ENCODE peak calls at places on chromosome 3, in nine cellular contexts. Y, T, O, I, N, F, M, B and Q are unnamed samples.
A peak's percentile ranks its signal among the peaks of the same experiment; 100 is the strongest.

GRCh38 chr3:128727996-128728395 is 2.0 kb downstream of the RAB7A start:
- DNase-seq in Y (peak; percentile 4), T (no peak), O (no peak), I (no peak), N (no peak), F (peak; percentile 50), M (no peak), B (no peak), Q (no peak)

GRCh38 chr3:133404925-133405324 is 5.1 kb downstream of the BFSP2 start:
- DNase-seq in Y (no peak), T (no peak), O (no peak), I (no peak), N (no peak), F (no peak), M (no peak), B (no peak), Q (no peak)

GRCh38 chr3:106130384-106131084 is 261.7 kb upstream of the CBLB start:
- DNase-seq in Y (peak; percentile 43), T (no peak), O (no peak), I (peak; percentile 91), N (no peak), F (peak; percentile 52), M (no peak), B (no peak), Q (no peak)

GRCh38 chr3:58214484-58215316 is 3.9 kb upstream of the DNASE1L3 start:
- DNase-seq in Y (no peak), T (no peak), O (no peak), I (no peak), N (no peak), F (peak; percentile 99), M (peak; percentile 96), B (no peak), Q (no peak)

GRCh38 chr3:133384331-133385027 is 15.4 kb upstream of the BFSP2 start:
- DNase-seq in Y (peak; percentile 29), T (peak; percentile 63), O (peak; percentile 64), I (peak; percentile 65), N (peak; percentile 64), F (peak; percentile 66), M (no peak), B (no peak), Q (peak; percentile 76)

GRCh38 chr3:125083776-125084175 is 28.0 kb upstream of the HEG1 start:
- DNase-seq in Y (peak; percentile 52), T (no peak), O (no peak), I (no peak), N (no peak), F (peak; percentile 18), M (no peak), B (no peak), Q (no peak)

GRCh38 chr3:182067423-182067822 is 355.7 kb downstream of the SOX2 start:
- DNase-seq in Y (no peak), T (no peak), O (no peak), I (no peak), N (no peak), F (no peak), M (no peak), B (no peak), Q (no peak)

GRCh38 chr3:17258823-17259436 is 374.2 kb downstream of the PLCL2 start:
- DNase-seq in Y (peak; percentile 21), T (peak; percentile 3), O (no peak), I (peak; percentile 52), N (peak; percentile 51), F (peak; percentile 42), M (no peak), B (no peak), Q (peak; percentile 4)

GRCh38 chr3:60585918-60586317 is 665.3 kb downstream of the FHIT start:
- DNase-seq in Y (no peak), T (no peak), O (no peak), I (no peak), N (no peak), F (no peak), M (no peak), B (no peak), Q (no peak)

GRCh38 chr3:127666684-127667083 is 6.1 kb upstream of the ABTB1 start:
- DNase-seq in Y (no peak), T (no peak), O (no peak), I (no peak), N (no peak), F (no peak), M (no peak), B (no peak), Q (no peak)

GRCh38 chr3:189349772-189350171 is 178.0 kb downstream of the TPRG1 start:
- DNase-seq in Y (no peak), T (no peak), O (no peak), I (no peak), N (no peak), F (no peak), M (no peak), B (no peak), Q (no peak)

GRCh38 chr3:134049676-134050075 is 20.0 kb upstream of the SLCO2A1 start:
- DNase-seq in Y (no peak), T (no peak), O (no peak), I (no peak), N (no peak), F (no peak), M (no peak), B (no peak), Q (no peak)

GRCh38 chr3:28286595-28286994 is 45.2 kb downstream of the CMC1 start:
- DNase-seq in Y (peak; percentile 35), T (no peak), O (no peak), I (peak; percentile 72), N (peak; percentile 56), F (peak; percentile 25), M (peak; percentile 8), B (no peak), Q (no peak)

GRCh38 chr3:94862703-94863102 is 799.8 kb downstream of the NSUN3 start:
- DNase-seq in Y (no peak), T (peak; percentile 9), O (no peak), I (peak; percentile 13), N (peak; percentile 48), F (peak; percentile 54), M (no peak), B (no peak), Q (no peak)

GRCh38 chr3:7075901-7076300 is 215.0 kb downstream of the GRM7 start:
- DNase-seq in Y (no peak), T (no peak), O (no peak), I (no peak), N (peak; percentile 2), F (no peak), M (no peak), B (no peak), Q (no peak)

GRCh38 chr3:123919353-123919752 is 35.2 kb upstream of the MYLK start:
- DNase-seq in Y (no peak), T (no peak), O (no peak), I (no peak), N (no peak), F (no peak), M (no peak), B (no peak), Q (no peak)

GRCh38 chr3:176814252-176814651 is 383.0 kb downstream of the TBL1XR1 start:
- DNase-seq in Y (peak; percentile 3), T (peak; percentile 77), O (peak; percentile 32), I (peak; percentile 54), N (peak; percentile 55), F (peak; percentile 60), M (no peak), B (no peak), Q (peak; percentile 75)
- TF ChIP-seq CTCF in Y (peak; percentile 70), T (peak; percentile 72), O (no peak), I (peak; percentile 85), N (peak; percentile 63), F (peak; percentile 76), M (peak; percentile 49), B (no peak), Q (peak; percentile 78)

DNA sequence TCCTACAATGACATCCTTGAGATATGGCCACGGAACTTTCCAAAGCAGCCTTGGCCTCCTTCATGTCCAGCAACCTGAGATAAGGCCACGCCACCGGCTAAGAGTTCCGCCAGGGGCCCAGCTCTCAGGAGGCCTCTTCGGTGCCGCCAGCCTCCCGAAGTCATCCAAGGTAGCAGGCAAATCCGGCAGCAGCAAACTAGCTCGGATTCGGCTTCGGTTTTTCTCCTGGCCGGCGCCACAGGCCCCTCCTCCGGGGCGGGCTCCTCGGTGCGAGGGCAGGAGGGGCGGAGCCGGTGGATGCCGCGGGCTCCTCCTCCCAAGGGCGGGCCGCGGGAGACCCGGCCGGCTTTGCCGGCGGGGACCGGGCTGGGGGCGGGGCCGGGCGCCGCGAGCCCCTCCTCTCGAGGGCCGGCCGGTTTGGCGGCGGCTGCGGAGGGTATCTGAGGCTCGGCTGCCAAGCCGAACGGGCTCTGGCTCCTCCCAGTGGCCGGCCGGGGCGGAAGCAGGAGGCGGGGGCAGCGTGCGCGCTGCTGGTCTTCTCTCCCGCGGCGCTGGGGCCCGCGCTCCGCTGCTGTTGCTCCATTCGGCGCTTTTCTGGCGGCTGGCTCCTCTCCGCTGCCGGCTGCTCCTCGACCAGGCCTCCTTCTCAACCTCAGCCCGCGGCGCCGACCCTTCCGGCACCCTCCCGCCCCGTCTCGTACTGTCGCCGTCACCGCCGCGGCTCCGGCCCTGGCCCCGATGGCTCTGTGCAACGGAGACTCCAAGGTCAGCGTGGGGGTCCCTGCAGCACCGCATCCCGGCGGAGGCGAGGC is at the start of gene GMPS:
- DNase-seq in Y (peak; percentile 88), T (peak; percentile 93), O (peak; percentile 96), I (peak; percentile 97), N (peak; percentile 95), F (peak; percentile 95), M (peak; percentile 61), B (peak; percentile 62), Q (peak; percentile 97)
- TF ChIP-seq CTCF in Y (peak; percentile 74), T (peak; percentile 64), O (peak; percentile 40), I (no peak), N (no peak), F (peak; percentile 36), M (peak; percentile 26), B (peak; percentile 72), Q (no peak)

GRCh38 chr3:30934208-30934550 is 39.7 kb upstream of the GADL1 start:
- DNase-seq in Y (peak; percentile 38), T (no peak), O (no peak), I (peak; percentile 76), N (peak; percentile 65), F (peak; percentile 63), M (no peak), B (no peak), Q (no peak)
- TF ChIP-seq CTCF in Y (peak; percentile 71), T (peak; percentile 68), O (peak; percentile 55), I (peak; percentile 58), N (peak; percentile 48), F (peak; percentile 73), M (peak; percentile 35), B (no peak), Q (peak; percentile 56)

GRCh38 chr3:42707620-42708355 is 5.2 kb upstream of the HHATL start:
- DNase-seq in Y (no peak), T (no peak), O (no peak), I (no peak), N (no peak), F (no peak), M (no peak), B (no peak), Q (no peak)

GRCh38 chr3:42711491-42712343 is 9.1 kb upstream of the HHATL start:
- DNase-seq in Y (no peak), T (no peak), O (no peak), I (no peak), N (no peak), F (no peak), M (no peak), B (no peak), Q (no peak)

GRCh38 chr3:42710323-42711021 is 7.9 kb upstream of the HHATL start:
- DNase-seq in Y (no peak), T (no peak), O (peak; percentile 7), I (no peak), N (no peak), F (no peak), M (no peak), B (no peak), Q (no peak)

GRCh38 chr3:42708611-42709151 is 6.1 kb upstream of the HHATL start:
- DNase-seq in Y (no peak), T (no peak), O (no peak), I (no peak), N (no peak), F (no peak), M (no peak), B (no peak), Q (no peak)

GRCh38 chr3:42709621-42710020 is 7.0 kb upstream of the HHATL start:
- DNase-seq in Y (no peak), T (no peak), O (no peak), I (no peak), N (no peak), F (no peak), M (no peak), B (no peak), Q (no peak)
- TF ChIP-seq CTCF in Y (no peak), T (no peak), O (no peak), I (no peak), N (no peak), F (no peak), M (no peak), B (no peak), Q (no peak)